ENCODE peak calls at places on chromosomes 1 and 21, in four cellular contexts. X is activated CD8-positive, alpha-beta T cell treated with anti-CD3 and anti-CD28 coated beads, Interleukin-2, amount 10 ng/mL, durations not matched to agents 7 days and 5 days; G is right cardiac atrium; L is activated T-cell treated with anti-CD3 and anti-CD28 coated beads, Interleukin-2, amount 50 U/mL, for 72 hours. Q is an unnamed sample.

GRCh38 chr1:242017580-242018233 is 18.8 kb upstream of the MAP1LC3C start:
- ATAC-seq in X (peak; percentile 65), G (no peak), L (no peak), Q (no peak)

GRCh38 chr1:205510308-205510950 is 6.0 kb downstream of the CDK18 start:
- ATAC-seq in X (no peak), G (no peak), L (no peak), Q (no peak)

GRCh38 chr1:202292773-202293172 is 49.0 kb downstream of the UBE2T start:
- ATAC-seq in X (no peak), G (no peak), L (no peak), Q (no peak)

GRCh38 chr21:39006653-39007417 is 176.4 kb downstream of the PSMG1 start:
- ATAC-seq in X (no peak), G (peak; percentile 85), L (no peak), Q (peak; percentile 21)

GRCh38 chr21:44657635-44658183 is at the start of gene KRTAP12-3:
- ATAC-seq in X (peak; percentile 74), G (no peak), L (peak; percentile 68), Q (no peak)

GRCh38 chr1:115073298-115074087 is 15.8 kb downstream of the TSPAN2 start:
- ATAC-seq in X (no peak), G (peak; percentile 78), L (peak; percentile 85), Q (no peak)

GRCh38 chr1:165852896-165853295 is 25.5 kb downstream of the UCK2 start:
- ATAC-seq in X (no peak), G (no peak), L (no peak), Q (no peak)

GRCh38 chr21:36609654-36610053 is 89.3 kb upstream of the SIM2 start:
- ATAC-seq in X (no peak), G (no peak), L (no peak), Q (no peak)

GRCh38 chr1:13642306-13643004 is 57.5 kb upstream of the PRDM2 start:
- ATAC-seq in X (no peak), G (no peak), L (no peak), Q (no peak)

GRCh38 chr1:198838022-198838342 is 199.1 kb downstream of the PTPRC start:
- ATAC-seq in X (no peak), G (no peak), L (no peak), Q (no peak)

GRCh38 chr1:207581496-207582168 is 63.3 kb upstream of the CR1L start:
- ATAC-seq in X (no peak), G (no peak), L (no peak), Q (no peak)

GRCh38 chr1:111497592-111497991 is 5.8 kb downstream of the ADORA3 start:
- ATAC-seq in X (no peak), G (no peak), L (peak; percentile 60), Q (no peak)

GRCh38 chr1:77846966-77847365 is 41.5 kb upstream of the NEXN start:
- ATAC-seq in X (no peak), G (no peak), L (no peak), Q (no peak)

GRCh38 chr21:35520302-35520701 is 471.2 kb upstream of the RUNX1 start:
- ATAC-seq in X (no peak), G (no peak), L (no peak), Q (no peak)

GRCh38 chr1:161486806-161487482 is 18.3 kb upstream of the FCGR2A start:
- ATAC-seq in X (peak; percentile 73), G (peak; percentile 87), L (peak; percentile 68), Q (peak; percentile 62)

GRCh38 chr1:193473932-193474331 is 287.5 kb upstream of the B3GALT2 start:
- ATAC-seq in X (no peak), G (no peak), L (no peak), Q (no peak)

Q was measured in esophagus mucosa.